ENCODE peak calls at places on chromosome 22, in five cellular contexts. O, V, B, K and Q are unnamed samples.

GRCh38 chr22:20439928-20440575 is 2.4 kb upstream of the SCARF2 start:
- DNase-seq in K (peak), V (peak), B (no peak), O (no peak), Q (no peak)

GRCh38 chr22:36433318-36434231 is 45.8 kb upstream of the MYH9 start:
- DNase-seq in O (no peak), B (no peak), K (no peak), V (no peak), Q (no peak)

GRCh38 chr22:37065961-37066360 is 14.4 kb downstream of the KCTD17 start:
- DNase-seq in B (no peak), V (peak), K (no peak), O (no peak), Q (no peak)

GRCh38 chr22:50578776-50579310 is 616 bp upstream of the CPT1B start:
- DNase-seq in K (peak), B (no peak), V (no peak), O (no peak), Q (no peak)

GRCh38 chr22:21712751-21713427 is 22.7 kb downstream of the YPEL1 start:
- DNase-seq in V (no peak), K (no peak), B (peak), O (peak), Q (no peak)

GRCh38 chr22:27252282-27253049 is 549.1 kb downstream of the MN1 start:
- DNase-seq in B (peak), K (peak), V (no peak), O (no peak), Q (peak)

GRCh38 chr22:47174671-47175111 is 412.2 kb downstream of the TBC1D22A start:
- DNase-seq in V (peak), O (no peak), K (peak), B (no peak), Q (peak)

GRCh38 chr22:23685205-23685784 is 5.5 kb upstream of the RGL4 start:
- DNase-seq in O (no peak), V (no peak), K (no peak), B (no peak), Q (no peak)

GRCh38 chr22:47692811-47693210 is 930.4 kb downstream of the TBC1D22A start:
- DNase-seq in B (no peak), K (no peak), O (no peak), V (no peak), Q (no peak)

GRCh38 chr22:50438305-50439275 is 36.2 kb downstream of the SBF1 start:
- DNase-seq in O (no peak), B (no peak), V (peak), K (peak), Q (no peak)

GRCh38 chr22:19615001-19615461 is 90.8 kb upstream of the CLDN5 start:
- DNase-seq in K (no peak), B (no peak), O (peak), V (no peak), Q (no peak)

GRCh38 chr22:30038219-30038618 is 42.0 kb upstream of the HORMAD2 start:
- DNase-seq in B (peak), O (no peak), V (no peak), K (no peak), Q (no peak)

GRCh38 chr22:25081409-25081824 is 118.2 kb upstream of the CRYBB3 start:
- DNase-seq in K (no peak), B (peak), O (peak), V (no peak), Q (no peak)

GRCh38 chr22:19520007-19520406 is 4.2 kb downstream of the CLDN5 start:
- DNase-seq in O (no peak), K (no peak), V (no peak), B (no peak), Q (no peak)

GRCh38 chr22:25643232-25644000 is 78.9 kb downstream of the GRK3 start:
- DNase-seq in K (no peak), O (no peak), B (no peak), V (no peak), Q (no peak)

GRCh38 chr22:26362471-26362870 is 66.6 kb upstream of the ASPHD2 start:
- DNase-seq in V (no peak), B (no peak), O (no peak), K (no peak), Q (no peak)

GRCh38 chr22:44541671-44542319 is 43.8 kb upstream of the RTL6 start:
- DNase-seq in B (no peak), V (no peak), K (peak), O (no peak), Q (no peak)

GRCh38 chr22:24523873-24524272 is 28.7 kb downstream of the UPB1 start:
- DNase-seq in O (no peak), K (no peak), B (no peak), V (no peak), Q (no peak)

GRCh38 chr22:19987394-19988306 is 29.0 kb downstream of the ARVCF start:
- DNase-seq in V (peak), K (no peak), B (no peak), O (no peak), Q (no peak)

GRCh38 chr22:50148991-50149721 is 21.4 kb upstream of the PANX2 start:
- DNase-seq in B (peak), K (no peak), V (peak), O (peak), Q (peak)

GRCh38 chr22:23478175-23478574 is 101.9 kb downstream of the IGLL1 start:
- DNase-seq in O (peak), K (no peak), V (no peak), B (peak), Q (no peak)

DNA sequence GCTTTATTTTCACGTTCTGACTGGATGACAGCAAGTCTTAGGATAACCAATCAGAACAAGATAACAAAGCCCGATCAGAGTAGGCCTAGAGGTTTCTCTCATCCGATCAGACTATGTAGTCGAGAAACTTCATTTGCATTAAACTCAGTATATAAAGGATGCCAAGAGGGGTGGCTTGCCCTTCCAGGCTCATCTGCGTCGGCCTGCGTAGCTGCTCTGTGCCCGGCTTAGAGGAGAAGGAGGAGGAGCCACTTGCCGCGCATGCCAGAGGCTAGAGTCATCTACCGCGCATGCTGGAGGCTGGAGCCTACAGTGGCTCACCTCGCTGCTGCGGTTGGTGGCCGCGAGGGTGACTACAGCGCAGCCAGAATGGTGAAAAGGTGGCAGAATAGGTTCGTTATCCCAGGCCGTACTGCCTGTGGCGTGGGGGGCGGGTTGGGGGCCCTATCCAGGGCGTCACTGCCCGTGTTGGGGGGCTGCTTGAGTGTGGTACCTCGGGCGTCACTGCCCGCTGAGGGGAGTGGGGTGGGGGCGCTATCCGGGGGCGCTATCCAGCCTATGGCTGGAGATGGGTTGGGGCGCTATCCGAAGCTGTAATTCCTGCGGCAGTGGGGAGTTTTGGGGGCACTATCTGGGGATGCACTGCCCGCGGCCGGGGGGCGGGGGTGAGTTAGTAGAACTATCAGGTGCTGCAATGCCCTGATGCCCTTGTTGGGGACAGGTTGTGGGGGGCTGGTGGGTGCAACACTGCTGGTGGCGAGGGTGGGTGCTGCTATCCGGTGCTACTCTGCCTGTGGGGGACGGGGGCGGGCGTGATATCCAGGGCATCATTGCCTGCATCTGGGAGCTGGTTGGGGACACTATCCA is at the start of gene RFPL2:
- DNase-seq in B (peak), K (no peak), O (no peak), V (peak), Q (no peak)
- H3K27ac ChIP-seq in B (no peak), K (no peak), O (no peak), V (no peak), Q (no peak)

GRCh38 chr22:42994276-42994916 is 20.6 kb downstream of the PACSIN2 start:
- DNase-seq in V (no peak), B (no peak), O (no peak), K (peak), Q (no peak)
- H3K4me3 ChIP-seq in V (peak), B (no peak), O (no peak), K (peak), Q (peak)

GRCh38 chr22:31291403-31291715 is 929 bp downstream of the PIK3IP1 start:
- DNase-seq in O (no peak), K (no peak), B (no peak), V (no peak), Q (no peak)
- H3K27ac ChIP-seq in O (peak), K (peak), B (peak), V (peak), Q (peak)

DNA sequence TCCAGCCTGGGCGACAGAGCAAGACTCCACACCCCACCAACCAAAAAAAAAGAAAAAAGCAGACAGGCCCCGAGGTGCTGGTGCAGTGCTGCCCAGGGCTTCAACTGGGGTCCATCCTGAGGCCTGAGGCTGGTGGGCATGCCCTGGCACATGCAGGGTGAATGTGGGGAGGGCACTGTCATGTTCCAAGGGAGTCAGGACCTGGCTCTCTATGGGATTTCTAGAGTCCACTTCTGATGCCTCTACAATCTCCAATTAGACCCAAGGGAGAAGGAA is 10.1 kb downstream of the CENPM start:
- DNase-seq in B (no peak), O (peak), V (no peak), K (no peak), Q (no peak)
- H3K4me3 ChIP-seq in B (no peak), O (no peak), V (no peak), K (no peak), Q (no peak)